ENCODE peak calls at places on chromosomes 13 and 19, in seven cellular contexts. E is T-cell; C is HT1080; J is non-pigmented ciliary epithelial cell; B is stimulated activated naive B cell treated with anti-CD40 and anti-IgM and Interleukin-4, amounts not matched to agents 10 μg/mL and 1 μg/mL and 100 μg/mL, for 72 hours; X is CD8-positive, alpha-beta memory T cell; L is IMR-90. P is an unnamed sample.

GRCh38 chr19:4676955-4677731 is 7.0 kb upstream of the MYDGF start:
- DNase-seq in E (peak), C (no peak), J (no peak), B (no peak), X (no peak), L (peak), P (peak)

GRCh38 chr13:109281823-109282239 is 504.6 kb downstream of the IRS2 start:
- DNase-seq in E (no peak), C (no peak), J (no peak), B (no peak), X (no peak), L (no peak), P (no peak)

GRCh38 chr19:31338069-31338767 is 11.0 kb downstream of the TSHZ3 start:
- DNase-seq in E (no peak), C (no peak), J (no peak), B (no peak), X (no peak), L (peak), P (peak)

GRCh38 chr13:107138468-107138867 is 570.5 kb upstream of the ARGLU1 start:
- DNase-seq in E (no peak), C (peak), J (no peak), B (no peak), X (no peak), L (no peak), P (no peak)

GRCh38 chr13:81473366-81473899 is 1132.5 kb upstream of the SPRY2 start:
- DNase-seq in E (no peak), C (no peak), J (no peak), B (no peak), X (no peak), L (no peak), P (no peak)

GRCh38 chr13:21739771-21740170 is 68.9 kb downstream of the FGF9 start:
- DNase-seq in E (no peak), C (no peak), J (no peak), B (no peak), X (no peak), L (peak), P (no peak)

GRCh38 chr19:33293255-33294057 is 8.9 kb downstream of the CEBPA start:
- DNase-seq in E (no peak), C (peak), J (peak), B (no peak), X (no peak), L (peak), P (peak)

GRCh38 chr19:46840157-46840942 is 10.3 kb downstream of the AP2S1 start:
- DNase-seq in E (peak), C (peak), J (no peak), B (no peak), X (peak), L (peak), P (peak)

GRCh38 chr13:106143930-106144709 is 391.3 kb downstream of the EFNB2 start:
- DNase-seq in E (no peak), C (peak), J (no peak), B (no peak), X (no peak), L (no peak), P (no peak)

GRCh38 chr13:55653497-55653896 is 1487.2 kb upstream of the PRR20A start:
- DNase-seq in E (no peak), C (no peak), J (no peak), B (no peak), X (no peak), L (no peak), P (no peak)

GRCh38 chr19:50368649-50369570 is 3.5 kb upstream of the NAPSA start:
- DNase-seq in E (peak), C (peak), J (no peak), B (peak), X (peak), L (peak), P (peak)

GRCh38 chr13:52127783-52128702 is 830 bp downstream of the NEK5 start:
- DNase-seq in E (peak), C (peak), J (no peak), B (peak), X (peak), L (peak), P (peak)

GRCh38 chr19:12202250-12202649 is 39.4 kb downstream of the ZNF136 start:
- DNase-seq in E (peak), C (no peak), J (no peak), B (peak), X (peak), L (no peak), P (no peak)

GRCh38 chr19:3478409-3479176 is 1.7 kb downstream of the SMIM24 start:
- DNase-seq in E (no peak), C (no peak), J (no peak), B (no peak), X (peak), L (no peak), P (no peak)

GRCh38 chr19:38277969-38278680 is 13.8 kb downstream of the SPINT2 start:
- DNase-seq in E (no peak), C (no peak), J (no peak), B (no peak), X (no peak), L (peak), P (peak)

GRCh38 chr13:40472427-40473220 is 193.8 kb downstream of the FOXO1 start:
- DNase-seq in E (no peak), C (no peak), J (no peak), B (peak), X (no peak), L (no peak), P (no peak)

GRCh38 chr19:33325920-33326319 is 23.6 kb upstream of the CEBPA start:
- DNase-seq in E (no peak), C (no peak), J (no peak), B (no peak), X (no peak), L (no peak), P (no peak)

GRCh38 chr13:76472916-76473315 is 413.3 kb downstream of the KCTD12 start:
- DNase-seq in E (no peak), C (no peak), J (no peak), B (no peak), X (no peak), L (no peak), P (no peak)

GRCh38 chr13:76792680-76793334 is 93.4 kb downstream of the KCTD12 start:
- DNase-seq in E (no peak), C (peak), J (peak), B (no peak), X (no peak), L (peak), P (peak)

P was measured in EL.